ENCODE peak calls at places on chromosomes 1 and 21, in four cellular contexts. One of them, this sample, is unnamed.

GRCh38 chr1:39799770-39800470 is 11.3 kb upstream of the BMP8B start:
- DNase-seq in WTC11: peak
- DNase-seq in K562: peak
- DNase-seq in H1: no peak
- DNase-seq in this sample: peak

GRCh38 chr1:21295059-21295401 is 4.8 kb upstream of the ECE1 start:
- DNase-seq in WTC11: no peak
- DNase-seq in K562: no peak
- DNase-seq in H1: no peak
- DNase-seq in this sample: no peak

GRCh38 chr1:230328342-230329015 is 97.7 kb downstream of the PGBD5 start:
- DNase-seq in WTC11: no peak
- DNase-seq in K562: no peak
- DNase-seq in H1: no peak
- DNase-seq in this sample: no peak

GRCh38 chr1:21961799-21962198 is 15.0 kb upstream of the CELA3B start:
- DNase-seq in WTC11: no peak
- DNase-seq in K562: no peak
- DNase-seq in H1: no peak
- DNase-seq in this sample: no peak

GRCh38 chr21:45088116-45088515 is 13.7 kb downstream of the ADARB1 start:
- DNase-seq in WTC11: no peak
- DNase-seq in K562: no peak
- DNase-seq in H1: no peak
- DNase-seq in this sample: no peak

GRCh38 chr1:40038693-40039092 is 1.8 kb upstream of the CAP1 start:
- DNase-seq in WTC11: no peak
- DNase-seq in K562: no peak
- DNase-seq in H1: no peak
- DNase-seq in this sample: no peak

GRCh38 chr1:245118806-245119205 is 36.0 kb upstream of the KIF26B start:
- DNase-seq in WTC11: no peak
- DNase-seq in K562: no peak
- DNase-seq in H1: no peak
- DNase-seq in this sample: no peak

GRCh38 chr1:73333847-73334503 is 864.0 kb downstream of the LRRIQ3 start:
- DNase-seq in WTC11: no peak
- DNase-seq in K562: no peak
- DNase-seq in H1: no peak
- DNase-seq in this sample: no peak

GRCh38 chr1:10979483-10979920 is 33.0 kb upstream of the TARDBP start:
- DNase-seq in WTC11: no peak
- DNase-seq in K562: no peak
- DNase-seq in H1: no peak
- DNase-seq in this sample: peak

GRCh38 chr21:43899307-43900077 is 34.5 kb downstream of the AGPAT3 start:
- DNase-seq in WTC11: no peak
- DNase-seq in K562: no peak
- DNase-seq in H1: no peak
- DNase-seq in this sample: no peak

GRCh38 chr1:220335668-220336067 is 63.4 kb upstream of the RAB3GAP2 start:
- DNase-seq in WTC11: no peak
- DNase-seq in K562: no peak
- DNase-seq in H1: no peak
- DNase-seq in this sample: no peak

GRCh38 chr1:116951175-116951935 is 41.6 kb downstream of the PTGFRN start:
- DNase-seq in WTC11: no peak
- DNase-seq in K562: no peak
- DNase-seq in H1: no peak
- DNase-seq in this sample: no peak

GRCh38 chr21:35825954-35826353 is 234.4 kb downstream of the SETD4 start:
- DNase-seq in WTC11: no peak
- DNase-seq in K562: no peak
- DNase-seq in H1: no peak
- DNase-seq in this sample: no peak

GRCh38 chr1:226663327-226663704 is 75.8 kb downstream of the ITPKB start:
- DNase-seq in WTC11: no peak
- DNase-seq in K562: no peak
- DNase-seq in H1: no peak
- DNase-seq in this sample: no peak

GRCh38 chr1:94650301-94650700 is 108.7 kb upstream of the F3 start:
- DNase-seq in WTC11: no peak
- DNase-seq in K562: no peak
- DNase-seq in H1: no peak
- DNase-seq in this sample: no peak

GRCh38 chr21:44485796-44486195 is 30.5 kb downstream of the LRRC3 start:
- DNase-seq in WTC11: no peak
- DNase-seq in K562: no peak
- DNase-seq in H1: no peak
- DNase-seq in this sample: no peak

GRCh38 chr1:29450591-29450990 is 214.3 kb downstream of the PTPRU start:
- DNase-seq in WTC11: no peak
- DNase-seq in K562: no peak
- DNase-seq in H1: no peak
- DNase-seq in this sample: no peak

GRCh38 chr1:65509912-65510680 is 89.6 kb downstream of the LEPR start:
- DNase-seq in WTC11: no peak
- DNase-seq in K562: no peak
- DNase-seq in H1: no peak
- DNase-seq in this sample: no peak

GRCh38 chr1:58149266-58149812 is 397.2 kb downstream of the OMA1 start:
- DNase-seq in WTC11: no peak
- DNase-seq in K562: no peak
- DNase-seq in H1: no peak
- DNase-seq in this sample: no peak

GRCh38 chr21:44773291-44773932 is 28.2 kb downstream of the UBE2G2 start:
- DNase-seq in WTC11: no peak
- DNase-seq in K562: no peak
- DNase-seq in H1: no peak
- DNase-seq in this sample: no peak

GRCh38 chr1:94646151-94646643 is 104.6 kb upstream of the F3 start:
- DNase-seq in WTC11: no peak
- DNase-seq in K562: no peak
- DNase-seq in H1: no peak
- DNase-seq in this sample: no peak

GRCh38 chr1:111821121-111821745 is 65.5 kb downstream of the DDX20 start:
- DNase-seq in WTC11: no peak
- DNase-seq in K562: no peak
- DNase-seq in H1: no peak
- DNase-seq in this sample: no peak

GRCh38 chr1:219626865-219627264 is 14.0 kb upstream of the ZC3H11B start:
- DNase-seq in WTC11: no peak
- DNase-seq in K562: no peak
- DNase-seq in H1: no peak
- DNase-seq in this sample: no peak

GRCh38 chr1:198444792-198445191 is 95.7 kb downstream of the ATP6V1G3 start:
- DNase-seq in WTC11: no peak
- DNase-seq in K562: no peak
- DNase-seq in H1: no peak
- DNase-seq in this sample: no peak

GRCh38 chr1:151159373-151159772 is 2.9 kb downstream of the TNFAIP8L2 start:
- DNase-seq in WTC11: no peak
- DNase-seq in K562: no peak
- DNase-seq in H1: no peak
- DNase-seq in this sample: no peak

GRCh38 chr1:15966081-15966955 is 9.6 kb downstream of the ZBTB17 start:
- DNase-seq in WTC11: no peak
- DNase-seq in K562: no peak
- DNase-seq in H1: no peak
- DNase-seq in this sample: peak

GRCh38 chr21:44263221-44263671 is 1.5 kb upstream of the DNMT3L start:
- DNase-seq in WTC11: no peak
- DNase-seq in K562: no peak
- DNase-seq in H1: no peak
- DNase-seq in this sample: no peak

GRCh38 chr1:215083408-215083961 is 948 bp downstream of the KCNK2 start:
- DNase-seq in WTC11: peak
- DNase-seq in K562: no peak
- DNase-seq in H1: no peak
- DNase-seq in this sample: no peak
- TF ChIP-seq JUN in WTC11: no peak
- TF ChIP-seq JUN in K562: no peak
- TF ChIP-seq JUN in H1: no peak
- TF ChIP-seq JUN in this sample: no peak

GRCh38 chr1:201795066-201795465 is 33.9 kb upstream of the IPO9 start:
- DNase-seq in WTC11: no peak
- DNase-seq in K562: no peak
- DNase-seq in H1: no peak
- DNase-seq in this sample: no peak
- TF ChIP-seq ATF2 in WTC11: no peak
- TF ChIP-seq ATF2 in K562: no peak
- TF ChIP-seq ATF2 in H1: no peak
- TF ChIP-seq ATF2 in this sample: no peak

DNA sequence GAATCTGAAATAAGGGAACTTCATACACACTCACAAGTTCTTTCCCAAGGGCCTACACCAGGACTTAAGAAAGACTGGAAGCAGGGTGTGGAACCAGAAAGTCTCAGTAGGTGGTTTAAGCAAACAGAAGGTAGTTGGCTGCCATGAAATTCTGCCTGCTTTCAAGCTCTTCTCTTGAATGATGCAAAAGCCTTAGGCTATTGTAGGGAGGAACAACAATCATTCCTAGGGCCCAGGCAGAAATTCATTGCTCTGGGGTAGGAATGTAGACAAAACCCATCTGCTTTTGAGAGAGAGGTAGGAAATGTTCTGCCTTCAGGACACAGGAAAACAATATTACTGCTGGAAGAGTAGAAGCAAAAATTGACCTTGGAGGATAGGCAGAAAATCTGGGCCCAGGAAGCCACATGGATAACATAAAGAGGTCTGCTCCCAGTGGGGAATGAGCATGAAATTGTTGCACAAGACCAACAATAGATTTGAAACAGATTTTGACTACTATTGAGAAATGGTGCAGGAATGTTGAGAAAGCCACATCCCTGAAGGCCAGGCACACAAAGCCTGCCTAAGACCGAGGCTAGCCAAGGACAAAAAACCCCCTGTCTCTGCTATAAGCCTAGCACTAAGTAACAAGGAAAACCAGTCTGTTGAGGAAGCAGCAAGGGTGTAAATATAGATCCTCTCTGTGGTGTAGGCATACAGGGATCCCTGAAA is 22.7 kb upstream of the SFT2D2 start:
- DNase-seq in WTC11: no peak
- DNase-seq in K562: no peak
- DNase-seq in H1: no peak
- DNase-seq in this sample: peak
- TF ChIP-seq JUN in WTC11: no peak
- TF ChIP-seq JUN in K562: no peak
- TF ChIP-seq JUN in H1: no peak
- TF ChIP-seq JUN in this sample: no peak

GRCh38 chr1:200975458-200975857 is 48.1 kb downstream of the KIF21B start:
- DNase-seq in WTC11: no peak
- DNase-seq in K562: no peak
- DNase-seq in H1: no peak
- DNase-seq in this sample: no peak
- TF ChIP-seq ATF2 in WTC11: no peak
- TF ChIP-seq ATF2 in K562: no peak
- TF ChIP-seq ATF2 in H1: no peak
- TF ChIP-seq ATF2 in this sample: no peak

GRCh38 chr21:38477241-38477640 is 21.0 kb downstream of the ERG start:
- DNase-seq in WTC11: no peak
- DNase-seq in K562: no peak
- DNase-seq in H1: no peak
- DNase-seq in this sample: no peak
- TF ChIP-seq JUN in WTC11: no peak
- TF ChIP-seq JUN in K562: no peak
- TF ChIP-seq JUN in H1: no peak
- TF ChIP-seq JUN in this sample: no peak

This sample was measured in HepG2.